ENCODE peak calls at places on chromosome X, in seven cellular contexts. M, Q, J, G, Y, D and L are unnamed samples.
A peak's percentile ranks its signal among the peaks of the same experiment; 100 is the strongest.

GRCh38 chrX:118373538-118373937 is 27.6 kb downstream of the WDR44 start:
- DNase-seq in M (no peak), Q (no peak), J (no peak), G (peak; percentile 1), Y (no peak), D (no peak), L (no peak)

GRCh38 chrX:534804-535203 is 95.8 kb upstream of the SHOX start:
- DNase-seq in M (no peak), Q (no peak), J (no peak), G (no peak), Y (no peak), D (no peak), L (no peak)

GRCh38 chrX:65595460-65595876 is 60.9 kb upstream of the LAS1L start:
- DNase-seq in M (peak; percentile 77), Q (peak; percentile 82), J (peak; percentile 62), G (peak; percentile 74), Y (peak; percentile 91), D (peak; percentile 90), L (peak; percentile 96)

GRCh38 chrX:118694628-118695027 is 32.8 kb upstream of the IL13RA1 start:
- DNase-seq in M (no peak), Q (no peak), J (no peak), G (no peak), Y (no peak), D (no peak), L (no peak)

GRCh38 chrX:117972681-117973080 is 143.9 kb downstream of the KLHL13 start:
- DNase-seq in M (no peak), Q (no peak), J (no peak), G (peak; percentile 20), Y (no peak), D (no peak), L (no peak)

GRCh38 chrX:97860206-97860605 is 976.5 kb downstream of the RPA4 start:
- DNase-seq in M (no peak), Q (peak; percentile 7), J (peak; percentile 20), G (no peak), Y (no peak), D (no peak), L (no peak)

GRCh38 chrX:123422875-123423274 is 238.8 kb downstream of the GRIA3 start:
- DNase-seq in M (no peak), Q (no peak), J (no peak), G (peak; percentile 44), Y (no peak), D (peak; percentile 35), L (no peak)

GRCh38 chrX:143437439-143437838 is 79.8 kb downstream of the SPANXN3 start:
- DNase-seq in M (no peak), Q (no peak), J (no peak), G (peak; percentile 37), Y (no peak), D (peak; percentile 43), L (no peak)

GRCh38 chrX:2479420-2479780 is 21.4 kb downstream of the DHRSX start:
- DNase-seq in M (no peak), Q (no peak), J (no peak), G (no peak), Y (no peak), D (no peak), L (no peak)

GRCh38 chrX:7908821-7909220 is 18.4 kb downstream of the PNPLA4 start:
- DNase-seq in M (no peak), Q (no peak), J (no peak), G (no peak), Y (no peak), D (no peak), L (no peak)

GRCh38 chrX:101108293-101108692 is 10.3 kb downstream of the CENPI start:
- DNase-seq in M (no peak), Q (peak; percentile 18), J (peak; percentile 9), G (no peak), Y (no peak), D (peak; percentile 50), L (no peak)

GRCh38 chrX:1072637-1073377 is 139.6 kb downstream of the CRLF2 start:
- DNase-seq in M (no peak), Q (no peak), J (no peak), G (no peak), Y (peak; percentile 17), D (no peak), L (no peak)

GRCh38 chrX:2500681-2501151 is at the start of the genes DHRSX and ZBED1:
- DNase-seq in M (no peak), Q (no peak), J (no peak), G (no peak), Y (peak; percentile 72), D (peak; percentile 19), L (no peak)

GRCh38 chrX:131262200-131262599 is 26.9 kb downstream of the IGSF1 start:
- DNase-seq in M (no peak), Q (no peak), J (no peak), G (no peak), Y (no peak), D (no peak), L (no peak)

GRCh38 chrX:1658083-1658463 is 43.2 kb downstream of the ASMT start:
- DNase-seq in M (no peak), Q (no peak), J (no peak), G (no peak), Y (no peak), D (no peak), L (no peak)

GRCh38 chrX:38216642-38217041 is 4.0 kb downstream of the SRPX start:
- DNase-seq in M (no peak), Q (no peak), J (no peak), G (no peak), Y (no peak), D (no peak), L (no peak)

GRCh38 chrX:17405225-17405969 is 30.4 kb downstream of the NHS start:
- DNase-seq in M (no peak), Q (no peak), J (no peak), G (no peak), Y (no peak), D (no peak), L (no peak)

GRCh38 chrX:1609759-1610158 is 5.1 kb upstream of the ASMT start:
- DNase-seq in M (no peak), Q (no peak), J (no peak), G (no peak), Y (no peak), D (no peak), L (no peak)

GRCh38 chrX:24117288-24117687 is 32.2 kb upstream of the ZFX start:
- DNase-seq in M (peak; percentile 52), Q (peak; percentile 68), J (no peak), G (peak; percentile 32), Y (no peak), D (peak; percentile 55), L (no peak)

GRCh38 chrX:56068274-56068758 is 163.8 kb upstream of the KLF8 start:
- DNase-seq in M (no peak), Q (no peak), J (no peak), G (no peak), Y (no peak), D (no peak), L (no peak)

GRCh38 chrX:50881028-50881427 is 29.5 kb upstream of the BMP15 start:
- DNase-seq in M (no peak), Q (no peak), J (no peak), G (no peak), Y (no peak), D (no peak), L (no peak)